ENCODE peak calls at places on chromosomes 7 and 10, in five cellular contexts. Z, Y, J, C and M are unnamed samples. For H3K4me1, the result is how much of the 10 kb centered on the place peaks cover.

GRCh38 chr10:131274883-131275282 is 36.6 kb downstream of the TCERG1L start:
- DNase-seq in Z (no peak), Y (no peak), J (no peak), C (no peak), M (no peak)

GRCh38 chr10:105494944-105495343 is 853.9 kb downstream of the SORCS3 start:
- DNase-seq in Z (no peak), Y (no peak), J (no peak), C (no peak), M (no peak)

GRCh38 chr10:131842351-131843088 is 58.3 kb upstream of the PPP2R2D start:
- DNase-seq in Z (no peak), Y (no peak), J (no peak), C (no peak), M (no peak)

GRCh38 chr7:46725838-46726237 is 804.8 kb upstream of the IGFBP3 start:
- DNase-seq in Z (no peak), Y (peak), J (no peak), C (no peak), M (no peak)

GRCh38 chr10:59666310-59666709 is 43.3 kb downstream of the SLC16A9 start:
- DNase-seq in Z (no peak), Y (no peak), J (no peak), C (no peak), M (no peak)

GRCh38 chr10:122199070-122199469 is 72.0 kb upstream of the BTBD16 start:
- DNase-seq in Z (no peak), Y (no peak), J (no peak), C (no peak), M (no peak)

GRCh38 chr10:31758495-31758894 is 170.1 kb downstream of the ARHGAP12 start:
- DNase-seq in Z (no peak), Y (no peak), J (no peak), C (no peak), M (no peak)

GRCh38 chr7:30790391-30790790 is 19.2 kb downstream of the MINDY4 start:
- DNase-seq in Z (no peak), Y (no peak), J (no peak), C (no peak), M (no peak)

GRCh38 chr10:36256166-36256565 is 614.1 kb upstream of the FZD8 start:
- DNase-seq in Z (no peak), Y (no peak), J (no peak), C (no peak), M (no peak)

GRCh38 chr10:129328531-129328930 is 138.5 kb upstream of the MGMT start:
- DNase-seq in Z (no peak), Y (peak), J (no peak), C (no peak), M (no peak)
- TF ChIP-seq RFX5 in Z (no peak), Y (no peak), J (no peak), C (no peak), M (no peak)

GRCh38 chr10:78433722-78434535 is 400.3 kb downstream of the RPS24 start:
- DNase-seq in Z (no peak), Y (no peak), J (peak), C (no peak), M (no peak)
- H3K4me1 ChIP-seq in Z (under half), Y (under half), J (under half), C (under half), M (under half)

DNA sequence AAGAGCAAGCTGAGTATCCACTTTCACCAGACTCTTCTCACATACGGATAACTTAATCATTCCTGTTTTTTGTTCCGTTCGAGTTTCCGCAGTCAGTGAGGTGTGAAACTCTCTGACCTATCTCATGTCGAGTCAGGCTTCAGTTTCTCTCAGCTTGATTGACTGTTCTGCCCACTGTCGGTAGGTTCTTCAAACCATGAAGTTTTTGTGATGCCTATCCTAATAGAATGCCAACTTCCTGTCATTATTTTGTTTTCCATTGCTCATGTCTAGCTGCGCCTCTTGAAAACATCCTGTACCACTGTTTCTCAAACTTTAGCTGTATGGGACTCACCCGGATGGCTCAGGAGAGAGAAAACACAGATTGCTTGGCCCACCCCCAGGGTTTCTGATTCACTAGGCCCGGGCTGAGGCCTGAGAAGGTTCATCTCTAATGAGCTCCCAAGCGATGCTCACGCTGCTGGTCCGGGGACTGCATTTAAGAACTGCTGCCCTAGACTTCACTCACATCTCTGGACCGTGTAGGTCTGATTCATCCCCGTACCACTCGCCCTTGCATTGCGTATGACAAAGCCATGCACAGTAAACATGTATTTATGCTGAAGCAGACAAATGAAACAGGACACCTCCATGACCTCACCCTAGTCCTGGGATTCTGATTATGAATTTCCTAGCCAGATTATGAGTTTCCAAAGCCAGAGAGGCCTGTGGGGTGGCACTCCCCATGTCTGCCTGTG is 208.4 kb upstream of the AGK start:
- DNase-seq in Z (no peak), Y (no peak), J (no peak), C (no peak), M (no peak)
- TF ChIP-seq RFX5 in Z (no peak), Y (no peak), J (no peak), C (no peak), M (no peak)

GRCh38 chr10:80410122-80410521 is 1.8 kb downstream of the PRXL2A start:
- DNase-seq in Z (no peak), Y (no peak), J (peak), C (no peak), M (no peak)

GRCh38 chr10:80411267-80411668 is 2.9 kb downstream of the PRXL2A start:
- DNase-seq in Z (peak), Y (no peak), J (peak), C (no peak), M (no peak)

GRCh38 chr10:80411681-80412230 is 3.4 kb downstream of the PRXL2A start:
- DNase-seq in Z (no peak), Y (no peak), J (no peak), C (no peak), M (no peak)

GRCh38 chr10:80409121-80409520 is 770 bp downstream of the PRXL2A start:
- DNase-seq in Z (no peak), Y (no peak), J (peak), C (no peak), M (peak)

DNA sequence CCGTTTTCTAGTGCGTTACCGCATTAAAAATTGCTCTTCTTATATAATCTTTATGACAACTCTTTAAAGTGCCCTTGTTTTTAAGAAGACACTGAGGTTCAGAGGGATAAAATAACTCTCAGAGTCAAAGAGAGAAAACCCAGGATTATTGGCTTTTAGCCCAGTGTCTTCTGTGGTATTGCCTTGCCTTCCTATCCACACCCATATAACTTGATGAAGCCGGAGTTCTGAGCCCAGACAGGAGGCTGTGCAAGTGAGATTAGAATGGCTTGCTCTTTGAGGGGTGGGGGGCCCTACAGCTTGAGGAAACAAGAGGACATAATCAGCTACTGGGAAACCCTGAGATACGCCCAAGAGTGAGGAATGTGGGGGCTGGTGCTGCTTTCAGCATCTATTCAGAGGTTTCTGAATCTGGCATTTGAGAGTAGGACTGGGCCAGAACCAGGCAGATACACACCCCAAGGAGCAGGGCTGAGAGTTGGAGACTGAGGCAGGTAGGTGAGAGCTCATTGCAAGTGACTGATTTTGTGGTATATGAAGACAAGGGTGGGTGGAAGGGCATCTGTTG is 2.3 kb downstream of the PRXL2A start:
- DNase-seq in Z (no peak), Y (no peak), J (no peak), C (no peak), M (no peak)
- H3K4me1 ChIP-seq in Z (half or more), Y (under half), J (under half), C (under half), M (under half)

GRCh38 chr7:70417061-70417655 is 714.8 kb upstream of the GALNT17 start:
- DNase-seq in Z (no peak), Y (no peak), J (peak), C (no peak), M (no peak)
- TF ChIP-seq RFX5 in Z (no peak), Y (no peak), J (no peak), C (no peak), M (no peak)

GRCh38 chr10:77498210-77498609 is 139.4 kb downstream of the KCNMA1 start:
- DNase-seq in Z (no peak), Y (no peak), J (no peak), C (no peak), M (no peak)
- H3K4me1 ChIP-seq in Z (under half), Y (under half), J (under half), C (under half), M (under half)